ENCODE peak calls at places on chromosome 5, in four cellular contexts. Q is heart right ventricle; U is IMR-90; A is CD8-positive, alpha-beta memory T cell. O is an unnamed sample.

GRCh38 chr5:98769006-98769255 is 4.5 kb upstream of the RGMB start:
- DNase-seq in Q (peak), U (no peak), A (peak), O (no peak)

GRCh38 chr5:42876375-42876844 is 64.7 kb upstream of the SELENOP start:
- DNase-seq in Q (no peak), U (no peak), A (no peak), O (no peak)

GRCh38 chr5:128674837-128675446 is 136.9 kb upstream of the FBN2 start:
- DNase-seq in Q (peak), U (peak), A (no peak), O (no peak)

GRCh38 chr5:152379331-152379730 is 25.7 kb downstream of the NMUR2 start:
- DNase-seq in Q (no peak), U (no peak), A (no peak), O (no peak)

GRCh38 chr5:77631166-77631582 is 7.3 kb downstream of the OTP start:
- DNase-seq in Q (no peak), U (no peak), A (no peak), O (no peak)

GRCh38 chr5:112283943-112284342 is 135.1 kb downstream of the EPB41L4A start:
- DNase-seq in Q (no peak), U (no peak), A (no peak), O (no peak)

GRCh38 chr5:98175474-98175873 is 598.0 kb upstream of the RGMB start:
- DNase-seq in Q (no peak), U (no peak), A (no peak), O (no peak)

GRCh38 chr5:998276-998974 is 10.2 kb upstream of the NKD2 start:
- DNase-seq in Q (peak), U (no peak), A (no peak), O (no peak)

GRCh38 chr5:100840364-100840763 is 62.7 kb downstream of the ST8SIA4 start:
- DNase-seq in Q (no peak), U (peak), A (no peak), O (no peak)

GRCh38 chr5:112996830-112997374 is 20.3 kb downstream of the DCP2 start:
- DNase-seq in Q (no peak), U (peak), A (no peak), O (no peak)

GRCh38 chr5:127306036-127306435 is 15.4 kb downstream of the MEGF10 start:
- DNase-seq in Q (no peak), U (no peak), A (no peak), O (no peak)

GRCh38 chr5:56490971-56491468 is 257.9 kb upstream of the ANKRD55 start:
- DNase-seq in Q (no peak), U (no peak), A (no peak), O (peak)

GRCh38 chr5:108747111-108748009 is at the start of gene FER:
- DNase-seq in Q (no peak), U (peak), A (peak), O (peak)

GRCh38 chr5:114438471-114438870 is 76.6 kb downstream of the KCNN2 start:
- DNase-seq in Q (no peak), U (no peak), A (no peak), O (no peak)

GRCh38 chr5:68070641-68071191 is 144.8 kb upstream of the PIK3R1 start:
- DNase-seq in Q (no peak), U (no peak), A (no peak), O (no peak)

GRCh38 chr5:37975531-37975930 is 135.7 kb upstream of the GDNF start:
- DNase-seq in Q (no peak), U (no peak), A (no peak), O (no peak)

GRCh38 chr5:141507387-141508091 is 18.7 kb downstream of the PCDHGC5 start:
- DNase-seq in Q (peak), U (peak), A (no peak), O (no peak)

GRCh38 chr5:73419414-73420390 is 28.9 kb downstream of the FOXD1 start:
- DNase-seq in Q (no peak), U (peak), A (no peak), O (no peak)

GRCh38 chr5:763998-764781 is 20.3 kb downstream of the ZDHHC11B start:
- DNase-seq in Q (no peak), U (no peak), A (no peak), O (no peak)

GRCh38 chr5:136424835-136425694 is 59.7 kb upstream of the TRPC7 start:
- DNase-seq in Q (peak), U (peak), A (peak), O (peak)

GRCh38 chr5:673837-674629 is 19.1 kb downstream of the TPPP start:
- DNase-seq in Q (peak), U (no peak), A (peak), O (no peak)

GRCh38 chr5:178288373-178289368 is 56.1 kb upstream of the PHYKPL start:
- DNase-seq in Q (peak), U (no peak), A (no peak), O (peak)

GRCh38 chr5:1820381-1820780 is 19.2 kb downstream of the NDUFS6 start:
- DNase-seq in Q (no peak), U (no peak), A (no peak), O (no peak)

GRCh38 chr5:54217826-54218503 is 92.4 kb downstream of the ARL15 start:
- DNase-seq in Q (no peak), U (peak), A (no peak), O (no peak)

GRCh38 chr5:138453630-138454029 is 11.6 kb upstream of the EGR1 start:
- DNase-seq in Q (no peak), U (no peak), A (no peak), O (no peak)

GRCh38 chr5:131640043-131640856 is 5.2 kb upstream of the RAPGEF6 start:
- DNase-seq in Q (no peak), U (peak), A (no peak), O (peak)

GRCh38 chr5:39256472-39256871 is 37.1 kb upstream of the FYB1 start:
- DNase-seq in Q (no peak), U (peak), A (no peak), O (peak)

GRCh38 chr5:90096415-90097081 is 313.0 kb downstream of the CETN3 start:
- DNase-seq in Q (no peak), U (peak), A (no peak), O (peak)

GRCh38 chr5:167248262-167248661 is 1043.2 kb upstream of the WWC1 start:
- DNase-seq in Q (no peak), U (no peak), A (no peak), O (no peak)

GRCh38 chr5:122420126-122420525 is 108.1 kb downstream of the SNCAIP start:
- DNase-seq in Q (no peak), U (peak), A (no peak), O (no peak)

GRCh38 chr5:31106259-31106658 is 87.2 kb upstream of the CDH6 start:
- DNase-seq in Q (no peak), U (no peak), A (no peak), O (no peak)
- H3K27ac ChIP-seq in Q (no peak), U (peak), A (no peak), O (no peak)

DNA sequence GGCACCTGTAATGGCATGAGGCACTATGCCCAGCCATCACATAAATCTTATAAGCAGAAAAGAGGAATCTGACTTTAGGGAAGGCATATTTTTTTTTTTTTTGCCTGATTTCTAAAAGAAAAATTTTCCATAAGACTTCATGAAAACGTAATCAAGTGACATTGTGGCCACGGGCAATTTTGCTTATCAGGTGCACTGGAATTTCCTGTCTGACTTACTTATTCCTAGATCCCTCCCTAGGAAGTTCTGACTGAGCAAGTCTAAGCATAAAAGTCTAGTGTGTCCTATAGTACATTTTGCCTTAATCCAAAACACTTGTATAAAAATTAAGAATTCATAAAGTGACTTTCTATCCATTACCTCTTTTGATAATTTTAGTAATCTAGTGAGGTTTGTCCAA is 12.5 kb downstream of the C5orf46 start:
- DNase-seq in Q (no peak), U (no peak), A (no peak), O (no peak)
- H3K27ac ChIP-seq in Q (no peak), U (no peak), A (no peak), O (peak)

DNA sequence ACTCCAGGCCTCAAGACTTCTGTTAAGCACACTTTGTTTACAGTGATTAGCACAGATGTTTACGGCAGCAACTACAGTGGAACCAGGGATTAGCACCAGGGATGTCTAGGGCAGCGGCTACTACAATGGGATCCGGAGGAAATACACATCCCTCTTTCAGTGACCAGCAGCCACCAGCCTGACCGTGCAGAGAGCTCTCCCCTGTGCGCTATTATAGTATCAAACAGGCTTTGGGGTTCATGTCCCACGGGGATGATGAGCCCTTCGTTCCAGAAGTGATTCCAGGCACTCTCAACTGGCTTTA is 21.5 kb downstream of the GFPT2 start:
- DNase-seq in Q (no peak), U (no peak), A (no peak), O (no peak)
- H3K27ac ChIP-seq in Q (peak), U (no peak), A (no peak), O (no peak)

DNA sequence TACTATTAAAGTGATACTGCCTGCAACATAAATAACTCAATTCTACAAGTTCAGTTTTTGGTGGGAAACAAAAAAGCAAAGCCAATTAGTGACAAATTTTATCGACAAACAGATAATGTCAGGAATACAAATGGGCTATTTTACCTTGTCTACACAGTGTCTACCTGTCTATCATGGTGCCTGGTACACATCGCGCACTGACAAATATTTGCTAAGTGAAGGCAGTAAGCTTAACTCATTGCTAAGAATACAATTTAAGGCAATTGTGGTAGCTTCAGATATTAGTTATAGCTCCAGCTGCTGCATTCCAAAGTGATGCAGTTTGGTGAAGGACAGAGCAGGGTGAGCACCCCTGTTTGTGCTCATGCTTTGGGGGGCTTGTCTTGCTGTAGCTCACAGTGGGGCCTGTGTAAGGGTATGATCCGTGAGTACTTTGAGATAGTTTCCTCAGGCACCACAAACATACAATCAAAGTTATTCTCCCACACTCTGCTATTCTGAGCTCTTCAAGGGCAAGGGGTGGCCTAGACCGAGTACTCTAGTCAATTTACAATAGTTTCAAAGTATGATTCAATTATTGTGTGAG is 24.7 kb downstream of the ELL2 start:
- DNase-seq in Q (no peak), U (no peak), A (no peak), O (no peak)
- H3K27ac ChIP-seq in Q (no peak), U (peak), A (no peak), O (peak)

GRCh38 chr5:80916661-80917060 is 43.5 kb upstream of the RASGRF2 start:
- DNase-seq in Q (no peak), U (no peak), A (no peak), O (no peak)

GRCh38 chr5:80917596-80917995 is 42.6 kb upstream of the RASGRF2 start:
- DNase-seq in Q (no peak), U (no peak), A (no peak), O (no peak)

GRCh38 chr5:80915716-80916115 is 44.4 kb upstream of the RASGRF2 start:
- DNase-seq in Q (no peak), U (peak), A (no peak), O (no peak)

DNA sequence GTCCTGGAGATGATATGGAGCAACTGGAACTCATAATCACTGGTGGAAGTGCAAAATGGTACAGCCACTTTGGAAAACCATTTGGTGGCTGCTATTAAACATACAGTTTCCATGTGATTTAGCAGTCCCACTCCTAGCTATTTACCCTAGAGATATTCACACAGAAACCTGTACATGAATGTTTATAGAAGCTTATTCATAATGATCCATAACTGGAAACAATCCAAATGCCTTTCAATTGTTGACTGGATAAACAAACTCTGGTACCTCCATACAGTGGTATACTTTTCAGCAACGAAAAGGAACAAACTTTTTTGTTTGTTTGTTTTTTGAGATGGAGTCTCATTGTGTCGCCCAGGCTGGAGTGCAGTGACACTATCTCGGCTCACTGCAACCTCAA is 47.7 kb upstream of the RASGRF2 start:
- DNase-seq in Q (no peak), U (no peak), A (no peak), O (no peak)
- H3K27ac ChIP-seq in Q (no peak), U (no peak), A (no peak), O (no peak)

GRCh38 chr5:67043789-67044511 is 152.6 kb downstream of the CD180 start:
- DNase-seq in Q (no peak), U (no peak), A (no peak), O (no peak)
- H3K27ac ChIP-seq in Q (peak), U (no peak), A (no peak), O (no peak)

GRCh38 chr5:36156124-36156601 is 4.3 kb downstream of the SKP2 start:
- DNase-seq in Q (no peak), U (peak), A (no peak), O (peak)
- H3K27ac ChIP-seq in Q (no peak), U (peak), A (no peak), O (peak)

GRCh38 chr5:174606153-174606552 is 118.2 kb upstream of the MSX2 start:
- DNase-seq in Q (no peak), U (no peak), A (no peak), O (no peak)

GRCh38 chr5:174606646-174607045 is 117.7 kb upstream of the MSX2 start:
- DNase-seq in Q (no peak), U (no peak), A (no peak), O (no peak)

GRCh38 chr5:174607205-174607604 is 117.2 kb upstream of the MSX2 start:
- DNase-seq in Q (no peak), U (no peak), A (no peak), O (no peak)

GRCh38 chr5:174599992-174600391 is 124.4 kb upstream of the MSX2 start:
- DNase-seq in Q (no peak), U (no peak), A (no peak), O (no peak)

DNA sequence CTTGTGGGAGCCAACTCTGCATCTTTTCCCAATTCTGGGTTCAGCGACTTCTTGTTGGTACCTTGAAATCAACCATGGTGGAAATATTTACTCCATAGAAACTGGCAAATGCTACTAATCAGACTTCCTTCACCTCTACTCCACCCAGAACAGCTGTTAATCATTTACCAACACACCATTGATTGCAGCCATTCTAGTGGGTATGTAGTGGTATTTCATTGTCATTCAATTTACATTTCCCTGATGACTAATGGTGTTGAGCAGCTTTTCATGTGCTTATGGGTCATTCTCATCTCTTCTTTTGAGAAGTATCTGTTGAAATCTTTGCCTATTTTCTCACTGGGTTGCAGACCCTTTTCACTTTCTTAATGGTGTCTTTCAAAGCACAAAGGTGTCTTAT is 122.4 kb upstream of the MSX2 start:
- DNase-seq in Q (no peak), U (peak), A (no peak), O (no peak)
- H3K27ac ChIP-seq in Q (no peak), U (no peak), A (no peak), O (peak)

DNA sequence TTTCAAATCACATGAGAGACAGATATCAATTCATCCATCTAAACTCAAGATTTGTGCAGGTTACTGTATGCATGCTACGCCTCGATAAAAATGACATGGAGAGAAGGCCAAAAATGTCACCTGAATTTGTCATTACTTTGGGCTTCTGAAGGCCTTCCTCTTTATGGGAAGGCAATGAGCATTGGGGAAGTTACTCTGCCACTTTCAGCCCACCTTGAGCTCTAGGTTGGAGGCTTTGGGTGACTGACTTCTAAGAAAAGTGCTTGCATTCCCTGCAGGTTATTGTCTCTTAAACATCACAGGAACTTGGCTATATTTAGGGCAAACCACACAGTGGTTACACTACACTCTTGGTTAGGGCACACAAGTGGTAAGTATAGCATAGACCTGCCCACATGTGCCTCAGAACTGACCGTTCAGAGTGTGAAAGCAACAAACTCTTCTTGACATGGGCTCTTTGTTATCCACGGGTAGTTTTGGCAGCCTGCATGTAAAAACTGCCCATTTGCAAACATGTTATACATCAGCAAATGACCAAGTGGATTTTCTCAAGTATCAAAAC is 169.5 kb downstream of the ZNF608 start:
- DNase-seq in Q (no peak), U (no peak), A (no peak), O (no peak)
- H3K27ac ChIP-seq in Q (no peak), U (no peak), A (no peak), O (no peak)

GRCh38 chr5:82355921-82356454 is 77.8 kb upstream of the RPS23 start:
- DNase-seq in Q (no peak), U (no peak), A (no peak), O (no peak)

GRCh38 chr5:82355496-82355895 is 77.3 kb upstream of the RPS23 start:
- DNase-seq in Q (peak), U (no peak), A (no peak), O (no peak)

GRCh38 chr5:82355053-82355452 is 76.9 kb upstream of the RPS23 start:
- DNase-seq in Q (no peak), U (no peak), A (no peak), O (no peak)

GRCh38 chr5:82353522-82353921 is 75.4 kb upstream of the RPS23 start:
- DNase-seq in Q (no peak), U (no peak), A (no peak), O (no peak)

DNA sequence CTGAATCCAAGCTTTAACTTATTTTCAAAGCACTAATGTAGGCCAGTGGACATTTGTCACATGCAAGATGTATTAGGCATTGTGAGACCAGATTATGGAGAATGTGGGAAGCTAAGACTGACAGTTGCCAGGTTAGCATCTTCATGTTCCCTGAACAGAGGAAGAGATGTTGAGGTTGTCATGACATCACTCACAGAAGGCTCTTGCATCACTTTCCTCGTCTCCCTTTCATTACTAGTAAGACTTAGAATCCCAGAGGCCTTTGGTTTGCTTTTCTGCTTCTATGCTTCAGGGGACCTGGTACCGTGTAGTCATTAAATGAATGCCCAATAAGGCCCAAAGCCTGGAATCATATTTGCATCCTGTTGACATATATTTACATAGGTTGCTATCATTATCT is 76.4 kb upstream of the RPS23 start:
- DNase-seq in Q (no peak), U (no peak), A (no peak), O (no peak)
- H3K27ac ChIP-seq in Q (no peak), U (no peak), A (no peak), O (no peak)

O was measured in epithelial cell of prostate.